ENCODE peak calls at places on chromosomes 11 and 22, in nine cellular contexts. H is nephron progenitor cell, N is kidney, K is kidney epithelial cell, F is H9, Z is cardiac fibroblast, U is astrocyte of the spinal cord, C is AG10803, W is RWPE1. T is an unnamed sample.

GRCh38 chr11:133520707-133521106 is 11.6 kb downstream of the OPCML start:
- DNase-seq in H (no peak), N (no peak), K (no peak), F (no peak), Z (no peak), U (no peak), C (no peak), W (no peak), T (no peak)

GRCh38 chr11:8839957-8840945 is 70.7 kb upstream of the AKIP1 start:
- DNase-seq in H (peak), N (no peak), K (no peak), F (peak), Z (peak), U (peak), C (peak), W (no peak), T (peak)

GRCh38 chr11:19906126-19906525 is 193.5 kb downstream of the NAV2 start:
- DNase-seq in H (no peak), N (no peak), K (no peak), F (no peak), Z (no peak), U (no peak), C (no peak), W (no peak), T (no peak)

GRCh38 chr11:18617688-18618340 is 16.3 kb downstream of the SPTY2D1 start:
- DNase-seq in H (no peak), N (no peak), K (no peak), F (no peak), Z (peak), U (peak), C (peak), W (no peak), T (no peak)

GRCh38 chr22:27585141-27585540 is 216.4 kb downstream of the MN1 start:
- DNase-seq in H (no peak), N (no peak), K (no peak), F (no peak), Z (peak), U (no peak), C (no peak), W (no peak), T (no peak)

GRCh38 chr22:42080287-42080686 is 787 bp downstream of the SMDT1 start:
- DNase-seq in H (no peak), N (no peak), K (no peak), F (no peak), Z (peak), U (peak), C (peak), W (no peak), T (no peak)

GRCh38 chr11:69013009-69013951 is at the start of gene MRGPRF:
- DNase-seq in H (peak), N (peak), K (no peak), F (peak), Z (peak), U (peak), C (peak), W (no peak), T (peak)

GRCh38 chr11:101436511-101437142 is 147.2 kb downstream of the TRPC6 start:
- DNase-seq in H (peak), N (no peak), K (no peak), F (peak), Z (peak), U (peak), C (peak), W (peak), T (peak)

GRCh38 chr11:59456661-59457060 is at the start of gene OR4D6:
- DNase-seq in H (no peak), N (no peak), K (no peak), F (no peak), Z (no peak), U (no peak), C (no peak), W (no peak), T (no peak)

GRCh38 chr11:79481795-79482194 is 41.0 kb upstream of the TENM4 start:
- DNase-seq in H (no peak), N (no peak), K (no peak), F (no peak), Z (no peak), U (no peak), C (no peak), W (no peak), T (no peak)

GRCh38 chr11:121931748-121932352 is 184.2 kb downstream of the BLID start:
- DNase-seq in H (no peak), N (no peak), K (no peak), F (no peak), Z (peak), U (no peak), C (no peak), W (no peak), T (no peak)

GRCh38 chr11:68037481-68038225 is 1.2 kb upstream of the TCIRG1 start:
- DNase-seq in H (no peak), N (no peak), K (no peak), F (no peak), Z (no peak), U (no peak), C (no peak), W (no peak), T (no peak)

GRCh38 chr22:19367763-19368367 is 63.7 kb downstream of the HIRA start:
- DNase-seq in H (no peak), N (no peak), K (no peak), F (no peak), Z (no peak), U (no peak), C (no peak), W (no peak), T (no peak)

GRCh38 chr11:3664032-3664630 is 7.1 kb downstream of the CHRNA10 start:
- DNase-seq in H (no peak), N (peak), K (no peak), F (no peak), Z (no peak), U (no peak), C (no peak), W (no peak), T (no peak)

GRCh38 chr11:60251485-60252207 is 8.7 kb upstream of the MS4A4E start:
- DNase-seq in H (peak), N (no peak), K (no peak), F (peak), Z (peak), U (no peak), C (peak), W (no peak), T (no peak)

GRCh38 chr22:31393890-31394289 is 5.5 kb upstream of the DRG1 start:
- DNase-seq in H (no peak), N (no peak), K (no peak), F (no peak), Z (no peak), U (no peak), C (no peak), W (no peak), T (no peak)

GRCh38 chr22:45846952-45847351 is 130.0 kb downstream of the WNT7B start:
- DNase-seq in H (peak), N (no peak), K (no peak), F (no peak), Z (no peak), U (no peak), C (no peak), W (no peak), T (no peak)

GRCh38 chr11:68043349-68044144 is 4.7 kb downstream of the TCIRG1 start:
- DNase-seq in H (no peak), N (peak), K (no peak), F (peak), Z (peak), U (peak), C (peak), W (no peak), T (no peak)

DNA sequence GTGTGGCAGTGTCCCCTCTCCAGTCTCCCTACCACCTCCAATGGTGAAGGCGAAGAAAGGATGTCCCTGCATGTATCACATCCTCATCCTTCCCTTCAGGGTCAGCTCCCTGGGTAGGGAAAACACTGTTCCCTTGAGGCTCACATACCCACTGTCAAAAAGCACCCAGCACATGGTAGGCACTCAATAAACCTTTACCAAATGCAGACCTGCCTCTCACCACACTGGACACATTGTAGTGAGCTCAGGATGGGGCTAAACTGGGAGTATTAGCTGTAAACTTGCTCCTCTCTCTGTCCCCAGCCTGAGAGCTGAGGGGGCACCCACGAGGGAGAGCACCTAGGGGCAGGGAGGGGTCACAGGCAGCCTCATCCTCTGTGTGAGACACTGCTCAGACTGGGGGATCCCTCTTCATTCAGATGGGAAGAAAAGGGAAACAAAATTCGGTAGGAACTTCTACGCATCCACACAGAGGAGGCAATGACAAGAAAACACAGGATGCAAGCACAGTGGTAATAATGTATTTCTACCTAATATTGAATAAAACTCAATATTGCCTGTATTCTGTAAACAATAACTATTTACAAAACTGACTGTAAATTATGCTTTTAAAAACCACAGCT is 101.6 kb upstream of the TOP3B start:
- DNase-seq in H (no peak), N (no peak), K (no peak), F (no peak), Z (no peak), U (no peak), C (no peak), W (no peak), T (no peak)
- TF ChIP-seq CTCF in H (no peak), N (no peak), K (no peak), F (no peak), Z (no peak), U (no peak), C (no peak), W (no peak), T (no peak)

GRCh38 chr11:94740975-94741707 is 27.0 kb upstream of the AMOTL1 start:
- DNase-seq in H (peak), N (peak), K (no peak), F (peak), Z (peak), U (peak), C (peak), W (peak), T (peak)
- TF ChIP-seq CTCF in H (peak), N (peak), K (peak), F (peak), Z (peak), U (peak), C (peak), W (peak), T (peak)

GRCh38 chr22:38861170-38861874 is 10.7 kb downstream of the CBX6 start:
- DNase-seq in H (no peak), N (no peak), K (no peak), F (peak), Z (no peak), U (no peak), C (no peak), W (no peak), T (no peak)
- TF ChIP-seq CTCF in H (no peak), N (no peak), K (peak), F (peak), Z (peak), U (no peak), C (peak), W (no peak), T (no peak)

GRCh38 chr11:36564376-36565032 is 3.3 kb upstream of the RAG1 start:
- DNase-seq in H (peak), N (no peak), K (no peak), F (peak), Z (peak), U (peak), C (peak), W (peak), T (peak)
- TF ChIP-seq CTCF in H (peak), N (peak), K (peak), F (peak), Z (peak), U (peak), C (peak), W (peak), T (peak)

T was measured in endothelial cell.